ENCODE peak calls at places on chromosomes 2 and 18, in six cellular contexts. B, J, E, V, Q and Z are unnamed samples.

GRCh38 chr2:40155728-40156127 is 296.2 kb downstream of the SLC8A1 start:
- DNase-seq in E (no peak), B (no peak), V (no peak), Q (no peak), J (no peak), Z (no peak)

GRCh38 chr2:121309801-121310200 is 24.8 kb upstream of the TFCP2L1 start:
- DNase-seq in E (no peak), J (no peak), Q (no peak), B (no peak), V (no peak), Z (peak)

GRCh38 chr2:94870392-94871225 is 621 bp upstream of the TEKT4 start:
- DNase-seq in V (no peak), Q (no peak), B (no peak), J (no peak), E (no peak), Z (peak)

GRCh38 chr18:61609131-61609530 is 275.9 kb downstream of the CDH20 start:
- DNase-seq in E (no peak), V (no peak), Q (no peak), J (no peak), B (no peak), Z (no peak)

GRCh38 chr2:195819276-195819675 is 162.2 kb downstream of the SLC39A10 start:
- DNase-seq in V (no peak), B (no peak), Q (no peak), J (no peak), E (no peak), Z (no peak)

GRCh38 chr2:20423376-20423775 is 23.5 kb upstream of the RHOB start:
- DNase-seq in Q (no peak), J (no peak), B (no peak), V (no peak), E (no peak), Z (no peak)

GRCh38 chr2:68107475-68107874 is 44.7 kb upstream of the C1D start:
- DNase-seq in E (no peak), B (no peak), J (no peak), Q (no peak), V (no peak), Z (no peak)

GRCh38 chr2:45006942-45007287 is 2.3 kb downstream of the SIX2 start:
- DNase-seq in E (no peak), V (no peak), Q (no peak), J (no peak), B (no peak), Z (no peak)

GRCh38 chr2:8197101-8197500 is 484.8 kb upstream of the ID2 start:
- DNase-seq in J (no peak), V (no peak), B (no peak), E (no peak), Q (no peak), Z (peak)

GRCh38 chr18:54222922-54223567 is 1.4 kb downstream of the MBD2 start:
- DNase-seq in J (no peak), B (peak), E (peak), V (no peak), Q (no peak), Z (peak)

GRCh38 chr18:45787346-45787745 is 38.1 kb upstream of the SIGLEC15 start:
- DNase-seq in B (no peak), E (no peak), J (no peak), V (no peak), Q (no peak), Z (no peak)

GRCh38 chr2:158179660-158180059 is 78.0 kb downstream of the UPP2 start:
- DNase-seq in V (no peak), J (no peak), B (no peak), E (no peak), Q (no peak), Z (no peak)

GRCh38 chr2:23199115-23199918 is 185.7 kb upstream of the KLHL29 start:
- DNase-seq in J (no peak), V (peak), B (no peak), E (peak), Q (no peak), Z (peak)

GRCh38 chr2:145769053-145769716 is 1249.3 kb upstream of the ZEB2 start:
- DNase-seq in J (no peak), B (no peak), E (no peak), V (no peak), Q (no peak), Z (no peak)

GRCh38 chr2:68938938-68939337 is 13.8 kb downstream of the GKN2 start:
- DNase-seq in B (no peak), E (no peak), J (no peak), V (no peak), Q (no peak), Z (no peak)

GRCh38 chr2:149507933-149508332 is 79.6 kb downstream of the MMADHC start:
- DNase-seq in J (no peak), E (no peak), Q (no peak), V (no peak), B (no peak), Z (no peak)

GRCh38 chr2:715847-716573 is 38.8 kb upstream of the TMEM18 start:
- DNase-seq in J (no peak), Q (no peak), V (no peak), B (no peak), E (no peak), Z (peak)

GRCh38 chr18:36578871-36579270 is 249.9 kb downstream of the TPGS2 start:
- DNase-seq in V (no peak), J (no peak), Q (no peak), E (no peak), B (no peak), Z (no peak)

GRCh38 chr2:11370377-11371098 is 26.1 kb upstream of the ROCK2 start:
- DNase-seq in E (no peak), V (peak), B (no peak), Q (no peak), J (no peak), Z (no peak)

GRCh38 chr18:713135-713490 is 683 bp upstream of the ENOSF1 start:
- DNase-seq in B (no peak), E (no peak), J (no peak), V (no peak), Q (no peak), Z (no peak)

GRCh38 chr18:63363951-63364350 is 3.1 kb downstream of the KDSR start:
- DNase-seq in B (no peak), E (no peak), V (no peak), J (no peak), Q (no peak), Z (no peak)

GRCh38 chr2:163778045-163778753 is 42.4 kb upstream of the FIGN start:
- DNase-seq in V (peak), Q (no peak), E (no peak), J (no peak), B (no peak), Z (peak)

GRCh38 chr2:100502782-100503181 is 32.5 kb downstream of the NMS start:
- DNase-seq in B (no peak), E (no peak), Q (no peak), J (no peak), V (no peak), Z (no peak)

GRCh38 chr18:55415258-55415871 is 172.6 kb downstream of the TCF4 start:
- DNase-seq in J (peak), E (peak), V (peak), B (peak), Q (peak), Z (peak)

GRCh38 chr2:239246723-239247122 is 154.1 kb downstream of the HDAC4 start:
- DNase-seq in B (no peak), J (no peak), V (no peak), Q (peak), E (no peak), Z (no peak)

GRCh38 chr2:58651930-58652329 is 410.8 kb upstream of the FANCL start:
- DNase-seq in J (no peak), E (no peak), V (no peak), B (no peak), Q (no peak), Z (no peak)

GRCh38 chr2:133072837-133073694 is 403.1 kb upstream of the LYPD1 start:
- DNase-seq in B (no peak), V (no peak), E (no peak), J (no peak), Q (no peak), Z (no peak)